ENCODE peak calls at places on chromosome 10, in four cellular contexts. U is GM20000, A is progenitor cell of endocrine pancreas, Q is heart right ventricle. R is an unnamed sample.

GRCh38 chr10:31148955-31149354 is 117.3 kb upstream of the ZNF438 start:
- DNase-seq in Q (no peak), A (no peak), U (no peak), R (no peak)

GRCh38 chr10:24440817-24441790 is 232.2 kb downstream of the KIAA1217 start:
- DNase-seq in U (no peak), A (no peak), Q (no peak), R (no peak)

GRCh38 chr10:3987142-3987974 is 202.3 kb upstream of the KLF6 start:
- DNase-seq in Q (no peak), U (no peak), A (no peak), R (no peak)

GRCh38 chr10:12981570-12981969 is 19.9 kb downstream of the CCDC3 start:
- DNase-seq in Q (no peak), A (no peak), U (no peak), R (no peak)

GRCh38 chr10:12631216-12631615 is 281.9 kb downstream of the CAMK1D start:
- DNase-seq in A (no peak), U (no peak), Q (no peak), R (no peak)

GRCh38 chr10:87852092-87852491 is 11.2 kb downstream of the KLLN start:
- DNase-seq in U (no peak), Q (no peak), A (no peak), R (no peak)

GRCh38 chr10:46237815-46238510 is 48.8 kb upstream of the ANTXRL start:
- DNase-seq in Q (no peak), U (no peak), A (no peak), R (no peak)

GRCh38 chr10:31129261-31129660 is 97.6 kb upstream of the ZNF438 start:
- DNase-seq in Q (no peak), U (no peak), A (no peak), R (no peak)

GRCh38 chr10:76073524-76073923 is 642.1 kb downstream of the LRMDA start:
- DNase-seq in Q (no peak), A (no peak), U (no peak), R (no peak)

GRCh38 chr10:110430369-110431273 is 67.1 kb upstream of the DUSP5 start:
- DNase-seq in Q (no peak), U (no peak), A (no peak), R (no peak)

GRCh38 chr10:126661841-126662520 is 8.5 kb downstream of the C10orf90 start:
- DNase-seq in A (no peak), Q (no peak), U (no peak), R (no peak)

GRCh38 chr10:85545874-85546273 is 820.7 kb downstream of the GRID1 start:
- DNase-seq in U (no peak), Q (no peak), A (no peak), R (no peak)

GRCh38 chr10:102322914-102323313 is 72.6 kb upstream of the NFKB2 start:
- DNase-seq in A (no peak), U (no peak), Q (no peak), R (no peak)

GRCh38 chr10:124323145-124323725 is 95.5 kb downstream of the OAT start:
- DNase-seq in Q (no peak), U (no peak), A (no peak), R (no peak)

GRCh38 chr10:130864951-130865350 is 446.6 kb downstream of the TCERG1L start:
- DNase-seq in U (no peak), A (no peak), Q (no peak), R (no peak)

GRCh38 chr10:103693070-103693811 is 162.1 kb downstream of the SH3PXD2A start:
- DNase-seq in Q (no peak), U (peak), A (no peak), R (peak)

GRCh38 chr10:131512852-131513251 is 201.3 kb upstream of the TCERG1L start:
- DNase-seq in Q (no peak), U (no peak), A (no peak), R (no peak)

GRCh38 chr10:112242769-112243168 is 40.4 kb upstream of the TECTB start:
- DNase-seq in A (no peak), U (no peak), Q (no peak), R (no peak)

GRCh38 chr10:129863231-129863663 is 100.8 kb downstream of the EBF3 start:
- DNase-seq in U (no peak), A (no peak), Q (no peak), R (no peak)

GRCh38 chr10:92156874-92157273 is 134.0 kb downstream of the CPEB3 start:
- DNase-seq in U (no peak), Q (no peak), A (no peak), R (no peak)

GRCh38 chr10:110357252-110357780 is 52.6 kb upstream of the SMNDC1 start:
- DNase-seq in U (peak), Q (no peak), A (no peak), R (peak)

GRCh38 chr10:100847440-100847839 is 65.3 kb upstream of the SLF2 start:
- DNase-seq in Q (no peak), U (no peak), A (no peak), R (no peak)

GRCh38 chr10:132539431-132539839 is 1.8 kb downstream of the INPP5A start:
- DNase-seq in A (no peak), Q (no peak), U (no peak), R (no peak)

GRCh38 chr10:132539894-132540293 is 2.3 kb downstream of the INPP5A start:
- DNase-seq in U (no peak), A (no peak), Q (no peak), R (no peak)

GRCh38 chr10:132541601-132542011 is 4.0 kb downstream of the INPP5A start:
- DNase-seq in A (no peak), Q (no peak), U (no peak), R (peak)

GRCh38 chr10:132541129-132541528 is 3.5 kb downstream of the INPP5A start:
- DNase-seq in A (no peak), Q (no peak), U (no peak), R (no peak)

DNA sequence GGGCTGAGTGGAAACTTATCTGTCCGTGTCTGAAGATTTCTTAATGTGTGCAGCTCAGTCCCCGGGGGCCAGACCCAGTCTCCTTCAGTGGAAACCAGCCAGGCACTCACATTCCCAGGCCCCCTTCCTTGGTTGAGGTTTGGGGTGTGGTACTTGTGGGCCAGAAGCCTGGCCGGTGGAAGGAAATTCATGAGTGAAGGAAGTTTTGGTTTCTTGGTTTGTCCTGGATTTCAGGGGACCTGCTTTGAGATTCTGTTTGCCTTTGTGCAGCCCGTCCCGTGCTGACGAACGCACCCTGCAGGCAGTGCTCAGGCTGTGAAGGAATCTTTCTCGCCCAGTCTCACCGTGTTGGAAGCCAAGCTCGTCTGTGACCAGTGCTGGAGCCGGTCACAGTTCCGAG is 2.9 kb downstream of the INPP5A start:
- DNase-seq in U (no peak), Q (no peak), A (no peak), R (no peak)
- TF ChIP-seq CTCF in U (no peak), Q (peak), A (peak), R (no peak)

GRCh38 chr10:78847486-78847885 is 221.3 kb upstream of the ZMIZ1 start:
- DNase-seq in Q (no peak), A (no peak), U (no peak), R (no peak)

GRCh38 chr10:78846071-78846470 is 222.7 kb upstream of the ZMIZ1 start:
- DNase-seq in U (no peak), Q (no peak), A (no peak), R (no peak)

GRCh38 chr10:78846770-78847169 is 222.0 kb upstream of the ZMIZ1 start:
- DNase-seq in Q (peak), U (no peak), A (no peak), R (no peak)

GRCh38 chr10:78843495-78843894 is 225.3 kb upstream of the ZMIZ1 start:
- DNase-seq in Q (no peak), A (no peak), U (no peak), R (no peak)

DNA sequence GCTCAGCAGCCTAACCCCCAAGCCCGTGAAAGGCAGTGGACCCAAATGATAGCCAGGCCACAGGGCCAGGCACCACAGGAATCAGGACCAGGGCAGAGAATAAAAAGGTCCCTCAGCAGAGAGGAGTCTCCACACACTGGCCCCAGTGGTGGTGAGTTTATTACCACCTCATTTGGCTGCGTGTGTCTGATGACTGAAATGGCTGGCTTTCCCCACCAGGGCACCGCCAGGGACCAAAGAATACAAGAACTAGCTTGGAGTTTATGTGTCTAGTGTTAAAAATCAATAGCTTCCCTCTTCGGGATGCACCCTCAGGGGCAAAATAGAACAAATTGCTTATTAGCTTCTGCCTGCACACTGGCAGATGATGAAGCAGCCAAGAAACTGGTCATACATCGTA is 223.8 kb upstream of the ZMIZ1 start:
- DNase-seq in A (no peak), Q (no peak), U (no peak), R (no peak)
- TF ChIP-seq CTCF in A (peak), Q (no peak), U (no peak), R (no peak)

GRCh38 chr10:21173964-21174669 is 277.0 kb upstream of the NEBL start:
- DNase-seq in A (peak), U (peak), Q (peak), R (peak)
- TF ChIP-seq CTCF in A (no peak), U (no peak), Q (no peak), R (no peak)

DNA sequence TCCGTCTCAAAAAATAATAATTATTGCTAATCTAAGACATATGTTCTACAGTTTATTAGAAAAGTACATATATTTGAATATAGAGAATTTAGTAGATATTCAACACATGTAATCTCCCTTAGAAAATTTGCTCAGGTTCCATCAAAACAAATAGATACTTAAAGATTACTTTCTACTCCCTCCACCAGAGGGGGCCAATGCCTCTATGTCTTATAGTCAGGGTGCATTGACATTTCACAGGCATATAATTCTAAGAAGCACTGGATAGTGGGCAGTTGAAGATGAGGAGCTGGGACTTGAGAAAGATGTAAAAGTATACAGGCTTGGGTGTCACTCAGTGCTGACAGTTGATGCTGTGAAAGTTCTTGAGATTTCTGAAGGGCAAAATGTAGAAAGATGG is 301.6 kb upstream of the HPS1 start:
- DNase-seq in A (no peak), Q (no peak), U (peak), R (peak)
- TF ChIP-seq CTCF in A (peak), Q (no peak), U (no peak), R (no peak)